ENCODE peak calls at places on chromosomes 5 and 9, in ten cellular contexts. C, E, L, P, I, Y, U, Q, O and X are unnamed samples.
A peak's percentile ranks its signal among the peaks of the same experiment; 100 is the strongest.

GRCh38 chr5:180808461-180809000 is 5.9 kb upstream of the MGAT1 start:
- DNase-seq in Y (no peak), C (no peak), Q (no peak), L (no peak), I (no peak), U (no peak), E (no peak), O (no peak), P (no peak), X (no peak)

GRCh38 chr5:138542120-138542955 is 698 bp downstream of the ETF1 start:
- DNase-seq in Y (no peak), C (peak; percentile 12), O (peak; percentile 15), I (peak; percentile 47), U (no peak), Q (no peak), L (no peak), E (no peak), P (peak; percentile 16), X (no peak)

GRCh38 chr5:620586-621180 is 8.5 kb downstream of the CEP72 start:
- DNase-seq in L (peak; percentile 23), E (no peak), C (no peak), Q (no peak), O (no peak), U (no peak), Y (no peak), I (no peak), P (no peak), X (no peak)

GRCh38 chr5:59021837-59022514 is 439.1 kb downstream of the RAB3C start:
- DNase-seq in I (no peak), E (peak; percentile 31), L (no peak), Q (no peak), U (peak; percentile 51), C (no peak), O (no peak), Y (no peak), P (no peak), X (no peak)

GRCh38 chr9:129079829-129080228 is 1.1 kb upstream of the DOLPP1 start:
- DNase-seq in E (no peak), C (no peak), I (no peak), O (no peak), Q (no peak), Y (no peak), L (no peak), U (no peak), P (no peak), X (no peak)

GRCh38 chr9:82101475-82101874 is 112.9 kb downstream of the SPATA31D1 start:
- DNase-seq in I (no peak), P (peak; percentile 88), E (no peak), L (no peak), Q (no peak), C (no peak), Y (no peak), U (no peak), O (no peak), X (no peak)

GRCh38 chr9:124216474-124217176 is 41.1 kb upstream of the NEK6 start:
- DNase-seq in Y (no peak), C (peak; percentile 77), U (peak; percentile 25), L (no peak), E (no peak), P (peak; percentile 84), O (no peak), Q (no peak), I (no peak), X (no peak)

GRCh38 chr5:76610196-76610595 is 13.0 kb downstream of the F2RL2 start:
- DNase-seq in Q (no peak), P (no peak), L (no peak), O (no peak), Y (no peak), C (no peak), I (no peak), U (no peak), E (no peak), X (no peak)

GRCh38 chr9:91515074-91515687 is 91.5 kb upstream of the NFIL3 start:
- DNase-seq in L (no peak), C (no peak), E (no peak), Y (peak; percentile 38), U (no peak), O (peak; percentile 87), I (peak; percentile 90), Q (no peak), P (no peak), X (no peak)

GRCh38 chr5:124285071-124285470 is 461.4 kb downstream of the ZNF608 start:
- DNase-seq in P (no peak), Y (no peak), C (no peak), Q (no peak), I (no peak), O (no peak), L (no peak), E (no peak), U (no peak), X (no peak)

GRCh38 chr9:98326402-98327248 is 71.2 kb upstream of the TBC1D2 start:
- DNase-seq in U (no peak), P (peak; percentile 43), Y (peak; percentile 46), Q (no peak), E (no peak), C (peak; percentile 23), L (no peak), I (peak; percentile 64), O (peak; percentile 52), X (no peak)

GRCh38 chr5:131671994-131672655 is 37.1 kb upstream of the RAPGEF6 start:
- DNase-seq in U (no peak), Y (no peak), P (no peak), I (peak; percentile 94), C (no peak), E (no peak), O (peak; percentile 98), L (no peak), Q (peak; percentile 69), X (peak; percentile 96)

GRCh38 chr9:3903906-3904305 is 378.1 kb upstream of the RFX3 start:
- DNase-seq in E (no peak), Y (no peak), Q (no peak), C (no peak), U (no peak), I (no peak), L (no peak), P (no peak), O (no peak), X (no peak)

GRCh38 chr9:93107151-93107824 is 11.3 kb downstream of the CARD19 start:
- DNase-seq in O (no peak), E (no peak), Y (no peak), C (no peak), U (no peak), P (no peak), L (peak; percentile 34), I (no peak), Q (no peak), X (no peak)

GRCh38 chr5:89203611-89204010 is 320.6 kb upstream of the MEF2C start:
- DNase-seq in L (no peak), O (no peak), I (no peak), Y (no peak), U (no peak), Q (no peak), P (no peak), E (no peak), C (no peak), X (no peak)

DNA sequence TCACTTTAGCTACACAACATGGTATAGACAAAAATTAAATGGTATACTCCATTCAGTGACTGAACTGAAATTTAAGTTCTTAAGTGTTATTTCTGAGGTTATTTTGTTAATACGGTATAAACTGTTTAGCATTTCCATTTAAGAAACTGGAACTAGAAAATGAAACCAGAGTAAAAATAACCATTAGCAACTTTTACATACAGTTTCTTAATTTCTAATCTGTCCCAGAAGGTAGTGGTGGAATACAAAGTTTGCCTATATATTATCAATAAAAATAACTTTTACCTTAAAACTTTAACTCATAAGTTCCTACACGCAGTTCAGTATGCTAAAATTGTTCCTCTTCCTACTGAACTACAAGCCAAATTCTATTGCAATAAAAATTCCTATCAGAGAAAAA is 10.3 kb downstream of the GOLPH3 start:
- DNase-seq in C (no peak), P (no peak), U (no peak), O (no peak), E (no peak), Q (no peak), L (no peak), I (no peak), Y (no peak), X (no peak)
- H3K4me3 ChIP-seq in C (no peak overlapping the region), P (no peak overlapping the region), U (no peak overlapping the region), O (no peak overlapping the region), E (no peak overlapping the region), Q (no peak overlapping the region), L (no peak overlapping the region), I (no peak overlapping the region), Y (no peak overlapping the region), X (no peak overlapping the region)

DNA sequence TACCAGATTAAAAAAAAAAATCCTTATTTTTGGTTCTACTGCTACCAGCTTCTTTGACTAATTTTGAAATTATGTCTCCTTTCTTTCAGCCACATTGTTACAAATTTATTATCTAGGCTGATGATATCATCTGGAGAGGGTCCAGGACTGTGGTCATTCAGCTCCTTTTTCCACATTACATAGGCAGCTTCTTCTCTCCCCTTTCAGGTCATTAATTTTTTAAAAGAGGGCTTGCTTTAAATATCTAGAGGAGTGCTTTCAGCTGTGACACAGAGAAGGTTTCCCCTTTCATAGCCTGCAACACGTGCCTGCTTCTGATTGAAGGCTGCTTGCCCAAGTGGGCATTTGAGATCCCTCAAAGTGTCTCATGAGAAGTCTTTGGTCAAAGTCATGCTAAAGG is 155.7 kb upstream of the PAPPA start:
- DNase-seq in L (no peak), C (no peak), Y (peak; percentile 58), I (peak; percentile 80), Q (no peak), P (no peak), O (peak; percentile 82), E (no peak), U (no peak), X (no peak)
- TF ChIP-seq CTCF in L (no peak), C (no peak), Y (no peak), I (no peak), Q (no peak), P (no peak), O (no peak), E (no peak), U (no peak), X (no peak)

DNA sequence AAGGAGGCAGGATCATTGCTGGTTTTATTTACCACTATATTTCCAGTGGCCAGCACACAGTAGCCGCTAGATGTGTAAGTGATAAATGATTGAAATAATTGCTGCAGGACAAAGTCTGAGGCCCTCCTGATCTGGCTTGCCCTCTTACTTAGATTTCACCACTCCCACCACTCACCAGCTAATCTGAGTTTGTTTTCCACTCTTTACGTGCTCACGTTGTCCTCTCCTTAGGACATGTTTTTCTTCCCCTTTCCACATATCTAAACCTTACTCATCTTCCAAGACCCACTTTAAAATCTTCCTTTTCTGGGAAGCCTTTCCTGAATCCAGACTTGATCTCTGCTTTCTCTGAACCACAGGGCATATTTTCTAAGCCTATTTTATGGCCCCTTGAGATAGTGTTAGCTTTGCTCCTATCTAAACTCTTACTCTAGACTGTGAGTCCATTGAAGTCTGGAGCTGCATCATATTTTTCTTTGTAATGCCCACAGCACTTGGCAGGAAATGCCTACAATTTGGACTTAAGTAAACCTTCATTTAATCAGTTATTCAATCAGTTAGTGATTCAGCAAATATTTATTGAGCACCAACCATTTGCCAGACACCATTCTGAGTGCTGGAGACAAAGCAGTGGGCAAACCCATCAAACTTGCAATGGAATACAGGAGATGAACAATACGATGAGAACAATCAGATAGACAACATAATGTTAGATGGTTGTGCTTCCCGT is 2.4 kb downstream of the TLR4 start:
- DNase-seq in Q (no peak), I (peak; percentile 54), E (no peak), U (no peak), Y (no peak), C (no peak), O (peak; percentile 27), L (no peak), P (no peak), X (no peak)
- H3K4me3 ChIP-seq in Q (no peak overlapping the region), I (peak overlapping the region; percentile 45), E (no peak overlapping the region), U (peak overlapping the region; percentile 5), Y (no peak overlapping the region), C (no peak overlapping the region), O (peak overlapping the region; percentile 12), L (peak overlapping the region; percentile 47), P (peak overlapping the region; percentile 7), X (no peak overlapping the region)

GRCh38 chr5:141186897-141187512 is at the start of gene PCDHB9:
- DNase-seq in O (peak; percentile 8), Q (peak; percentile 29), C (peak; percentile 43), Y (no peak), L (no peak), P (peak; percentile 56), I (peak; percentile 8), E (peak; percentile 11), U (no peak), X (no peak)
- TF ChIP-seq CTCF in O (peak; percentile 33), Q (peak; percentile 21), C (peak; percentile 68), Y (peak; percentile 54), L (no peak), P (peak; percentile 97), I (peak; percentile 45), E (peak; percentile 65), U (peak; percentile 23), X (peak; percentile 60)